ENCODE peak calls at places on chromosomes 5 and 9, in five cellular contexts. One of them, this sample, is unnamed.

GRCh38 chr9:107504585-107505455 is 15.3 kb upstream of the KLF4 start:
- DNase-seq in A549: peak
- DNase-seq in GM12878: no peak
- DNase-seq in SK-N-SH: no peak
- DNase-seq in K562: no peak
- DNase-seq in this sample: peak

GRCh38 chr5:83789376-83789775 is 68.7 kb upstream of the HAPLN1 start:
- DNase-seq in A549: no peak
- DNase-seq in GM12878: no peak
- DNase-seq in SK-N-SH: no peak
- DNase-seq in K562: no peak
- DNase-seq in this sample: no peak

GRCh38 chr5:119928974-119929373 is 299.6 kb downstream of the FAM170A start:
- DNase-seq in A549: no peak
- DNase-seq in GM12878: no peak
- DNase-seq in SK-N-SH: no peak
- DNase-seq in K562: no peak
- DNase-seq in this sample: no peak

GRCh38 chr9:4301971-4302427 is 2.1 kb upstream of the GLIS3 start:
- DNase-seq in A549: peak
- DNase-seq in GM12878: no peak
- DNase-seq in SK-N-SH: no peak
- DNase-seq in K562: no peak
- DNase-seq in this sample: peak

GRCh38 chr9:134051319-134051718 is 16.5 kb downstream of the BRD3 start:
- DNase-seq in A549: no peak
- DNase-seq in GM12878: no peak
- DNase-seq in SK-N-SH: no peak
- DNase-seq in K562: no peak
- DNase-seq in this sample: no peak

GRCh38 chr9:113298924-113299770 is 4.0 kb downstream of the RNF183 start:
- DNase-seq in A549: no peak
- DNase-seq in GM12878: no peak
- DNase-seq in SK-N-SH: no peak
- DNase-seq in K562: peak
- DNase-seq in this sample: no peak

GRCh38 chr5:96327728-96328127 is 105.3 kb downstream of the PCSK1 start:
- DNase-seq in A549: no peak
- DNase-seq in GM12878: no peak
- DNase-seq in SK-N-SH: peak
- DNase-seq in K562: no peak
- DNase-seq in this sample: peak

GRCh38 chr9:82247318-82247717 is 258.7 kb downstream of the SPATA31D1 start:
- DNase-seq in A549: no peak
- DNase-seq in GM12878: no peak
- DNase-seq in SK-N-SH: no peak
- DNase-seq in K562: no peak
- DNase-seq in this sample: no peak

GRCh38 chr9:24602687-24603352 is 57.1 kb upstream of the IZUMO3 start:
- DNase-seq in A549: no peak
- DNase-seq in GM12878: no peak
- DNase-seq in SK-N-SH: no peak
- DNase-seq in K562: no peak
- DNase-seq in this sample: no peak

GRCh38 chr5:58240286-58240685 is 219.6 kb downstream of the PLK2 start:
- DNase-seq in A549: peak
- DNase-seq in GM12878: no peak
- DNase-seq in SK-N-SH: no peak
- DNase-seq in K562: no peak
- DNase-seq in this sample: peak

GRCh38 chr9:133809335-133809734 is 71.2 kb upstream of the SARDH start:
- DNase-seq in A549: no peak
- DNase-seq in GM12878: no peak
- DNase-seq in SK-N-SH: no peak
- DNase-seq in K562: no peak
- DNase-seq in this sample: no peak

GRCh38 chr5:140219068-140219971 is 44.3 kb downstream of the CYSTM1 start:
- DNase-seq in A549: no peak
- DNase-seq in GM12878: no peak
- DNase-seq in SK-N-SH: no peak
- DNase-seq in K562: no peak
- DNase-seq in this sample: no peak

GRCh38 chr9:70535546-70536323 is 121.3 kb upstream of the KLF9 start:
- DNase-seq in A549: no peak
- DNase-seq in GM12878: no peak
- DNase-seq in SK-N-SH: no peak
- DNase-seq in K562: no peak
- DNase-seq in this sample: no peak

GRCh38 chr5:57028166-57028565 is 76.2 kb upstream of the MIER3 start:
- DNase-seq in A549: no peak
- DNase-seq in GM12878: no peak
- DNase-seq in SK-N-SH: no peak
- DNase-seq in K562: no peak
- DNase-seq in this sample: no peak

GRCh38 chr5:150300496-150301169 is 2.1 kb downstream of the ARSI start:
- DNase-seq in A549: no peak
- DNase-seq in GM12878: no peak
- DNase-seq in SK-N-SH: no peak
- DNase-seq in K562: no peak
- DNase-seq in this sample: no peak

GRCh38 chr9:69155341-69156030 is 18.6 kb upstream of the TJP2 start:
- DNase-seq in A549: no peak
- DNase-seq in GM12878: no peak
- DNase-seq in SK-N-SH: no peak
- DNase-seq in K562: no peak
- DNase-seq in this sample: no peak

GRCh38 chr9:128424268-128424780 is 3.7 kb downstream of the CERCAM start:
- DNase-seq in A549: no peak
- DNase-seq in GM12878: no peak
- DNase-seq in SK-N-SH: no peak
- DNase-seq in K562: no peak
- DNase-seq in this sample: no peak

GRCh38 chr5:77430726-77431125 is 61.4 kb downstream of the WDR41 start:
- DNase-seq in A549: no peak
- DNase-seq in GM12878: no peak
- DNase-seq in SK-N-SH: no peak
- DNase-seq in K562: no peak
- DNase-seq in this sample: peak

GRCh38 chr5:179378116-179378440 is 32.8 kb upstream of the ADAMTS2 start:
- DNase-seq in A549: no peak
- DNase-seq in GM12878: no peak
- DNase-seq in SK-N-SH: peak
- DNase-seq in K562: no peak
- DNase-seq in this sample: no peak

GRCh38 chr9:90969021-90969675 is 167.5 kb downstream of the SYK start:
- DNase-seq in A549: no peak
- DNase-seq in GM12878: no peak
- DNase-seq in SK-N-SH: no peak
- DNase-seq in K562: no peak
- DNase-seq in this sample: no peak

GRCh38 chr9:15205632-15206243 is 101.3 kb downstream of the TTC39B start:
- DNase-seq in A549: no peak
- DNase-seq in GM12878: no peak
- DNase-seq in SK-N-SH: no peak
- DNase-seq in K562: no peak
- DNase-seq in this sample: peak

GRCh38 chr5:981466-981865 is 27.1 kb upstream of the NKD2 start:
- DNase-seq in A549: no peak
- DNase-seq in GM12878: no peak
- DNase-seq in SK-N-SH: no peak
- DNase-seq in K562: no peak
- DNase-seq in this sample: no peak

GRCh38 chr5:67405101-67405364 is 208.4 kb upstream of the CD180 start:
- DNase-seq in A549: peak
- DNase-seq in GM12878: no peak
- DNase-seq in SK-N-SH: no peak
- DNase-seq in K562: no peak
- DNase-seq in this sample: no peak

GRCh38 chr5:63011158-63011557 is 432.5 kb downstream of the LRRC70 start:
- DNase-seq in A549: no peak
- DNase-seq in GM12878: no peak
- DNase-seq in SK-N-SH: no peak
- DNase-seq in K562: no peak
- DNase-seq in this sample: no peak

GRCh38 chr9:90169490-90169889 is 473.1 kb downstream of the DIRAS2 start:
- DNase-seq in A549: no peak
- DNase-seq in GM12878: no peak
- DNase-seq in SK-N-SH: no peak
- DNase-seq in K562: no peak
- DNase-seq in this sample: no peak

GRCh38 chr9:134592018-134592818 is 49.4 kb upstream of the COL5A1 start:
- DNase-seq in A549: peak
- DNase-seq in GM12878: no peak
- DNase-seq in SK-N-SH: no peak
- DNase-seq in K562: peak
- DNase-seq in this sample: peak

GRCh38 chr5:127425037-127425436 is 92.4 kb upstream of the PRRC1 start:
- DNase-seq in A549: no peak
- DNase-seq in GM12878: no peak
- DNase-seq in SK-N-SH: no peak
- DNase-seq in K562: no peak
- DNase-seq in this sample: no peak

GRCh38 chr9:108439967-108440366 is 415.8 kb downstream of the ACTL7B start:
- DNase-seq in A549: no peak
- DNase-seq in GM12878: no peak
- DNase-seq in SK-N-SH: no peak
- DNase-seq in K562: no peak
- DNase-seq in this sample: peak

GRCh38 chr5:133458435-133458834 is 153.9 kb downstream of the FSTL4 start:
- DNase-seq in A549: no peak
- DNase-seq in GM12878: no peak
- DNase-seq in SK-N-SH: peak
- DNase-seq in K562: no peak
- DNase-seq in this sample: no peak

GRCh38 chr5:146368137-146368536 is 29.5 kb downstream of the POU4F3 start:
- DNase-seq in A549: no peak
- DNase-seq in GM12878: no peak
- DNase-seq in SK-N-SH: no peak
- DNase-seq in K562: no peak
- DNase-seq in this sample: no peak

GRCh38 chr9:35767458-35767857 is 13.4 kb upstream of the MSMP start:
- DNase-seq in A549: no peak
- DNase-seq in GM12878: no peak
- DNase-seq in SK-N-SH: no peak
- DNase-seq in K562: no peak
- DNase-seq in this sample: no peak

GRCh38 chr5:127685662-127686061 is 17.5 kb upstream of the CCDC192 start:
- DNase-seq in A549: no peak
- DNase-seq in GM12878: no peak
- DNase-seq in SK-N-SH: no peak
- DNase-seq in K562: no peak
- DNase-seq in this sample: no peak

GRCh38 chr5:178588769-178589168 is 1.4 kb downstream of the COL23A1 start:
- DNase-seq in A549: no peak
- DNase-seq in GM12878: no peak
- DNase-seq in SK-N-SH: no peak
- DNase-seq in K562: no peak
- DNase-seq in this sample: no peak

GRCh38 chr9:124259273-124260078 is 1.7 kb downstream of the NEK6 start:
- DNase-seq in A549: peak
- DNase-seq in GM12878: no peak
- DNase-seq in SK-N-SH: no peak
- DNase-seq in K562: peak
- DNase-seq in this sample: peak
- TF ChIP-seq RCOR1 in A549: no peak
- TF ChIP-seq RCOR1 in GM12878: no peak
- TF ChIP-seq RCOR1 in SK-N-SH: no peak
- TF ChIP-seq RCOR1 in K562: no peak
- TF ChIP-seq RCOR1 in this sample: no peak

GRCh38 chr9:125631391-125632085 is 75.5 kb downstream of the MAPKAP1 start:
- DNase-seq in A549: peak
- DNase-seq in GM12878: no peak
- DNase-seq in SK-N-SH: peak
- DNase-seq in K562: peak
- DNase-seq in this sample: peak
- TF ChIP-seq RCOR1 in A549: no peak
- TF ChIP-seq RCOR1 in GM12878: no peak
- TF ChIP-seq RCOR1 in SK-N-SH: no peak
- TF ChIP-seq RCOR1 in K562: no peak
- TF ChIP-seq RCOR1 in this sample: no peak

GRCh38 chr5:2044041-2044440 is 161.3 kb upstream of the IRX4 start:
- DNase-seq in A549: no peak
- DNase-seq in GM12878: no peak
- DNase-seq in SK-N-SH: no peak
- DNase-seq in K562: no peak
- DNase-seq in this sample: no peak

GRCh38 chr5:2038337-2039179 is 155.8 kb upstream of the IRX4 start:
- DNase-seq in A549: peak
- DNase-seq in GM12878: no peak
- DNase-seq in SK-N-SH: peak
- DNase-seq in K562: peak
- DNase-seq in this sample: peak

GRCh38 chr5:2036885-2037284 is 154.2 kb upstream of the IRX4 start:
- DNase-seq in A549: no peak
- DNase-seq in GM12878: no peak
- DNase-seq in SK-N-SH: no peak
- DNase-seq in K562: no peak
- DNase-seq in this sample: no peak

GRCh38 chr5:2039180-2039531 is 156.4 kb upstream of the IRX4 start:
- DNase-seq in A549: no peak
- DNase-seq in GM12878: no peak
- DNase-seq in SK-N-SH: no peak
- DNase-seq in K562: no peak
- DNase-seq in this sample: no peak
- TF ChIP-seq RCOR1 in A549: no peak
- TF ChIP-seq RCOR1 in GM12878: no peak
- TF ChIP-seq RCOR1 in SK-N-SH: no peak
- TF ChIP-seq RCOR1 in K562: no peak
- TF ChIP-seq RCOR1 in this sample: no peak

DNA sequence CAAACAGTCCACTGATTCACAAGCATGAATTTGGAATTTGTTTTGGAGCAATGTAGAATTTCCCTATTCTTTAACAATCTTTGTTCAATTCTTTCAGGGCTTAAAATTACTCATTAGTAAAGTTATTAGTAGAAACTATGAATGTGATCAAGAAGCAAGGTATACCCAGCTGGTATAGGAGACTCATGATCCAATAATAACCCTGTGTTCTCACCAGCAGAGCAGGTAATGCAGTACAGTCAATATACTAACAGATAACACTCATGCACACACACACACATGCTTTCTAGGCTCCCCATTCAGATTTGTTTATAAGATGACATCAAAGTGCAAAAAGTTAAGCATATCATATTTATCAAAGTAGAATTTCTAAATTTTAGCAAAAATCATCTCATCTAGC is 445.2 kb downstream of the ELAVL2 start:
- DNase-seq in A549: no peak
- DNase-seq in GM12878: no peak
- DNase-seq in SK-N-SH: no peak
- DNase-seq in K562: no peak
- DNase-seq in this sample: no peak
- TF ChIP-seq RCOR1 in A549: no peak
- TF ChIP-seq RCOR1 in GM12878: no peak
- TF ChIP-seq RCOR1 in SK-N-SH: no peak
- TF ChIP-seq RCOR1 in K562: no peak
- TF ChIP-seq RCOR1 in this sample: no peak